ENCODE peak calls at places on chromosome 9, in five cellular contexts. M is tibial artery, N is astrocyte, A is A549, F is left ventricle myocardium inferior. D is an unnamed sample.

GRCh38 chr9:18791074-18791473 is 241.9 kb downstream of the SAXO1 start:
- DNase-seq in M (no peak), N (no peak), A (peak; percentile 43), F (no peak), D (no peak)

GRCh38 chr9:105912868-105913516 is 218.7 kb downstream of the TMEM38B start:
- DNase-seq in M (no peak), N (no peak), A (peak; percentile 28), F (no peak), D (no peak)

GRCh38 chr9:96604005-96604320 is 15.7 kb downstream of the CDC14B start:
- DNase-seq in M (peak; percentile 78), N (peak; percentile 58), A (no peak), F (no peak), D (no peak)

GRCh38 chr9:127667127-127667844 is 39.5 kb upstream of the CFAP157 start:
- DNase-seq in M (no peak), N (no peak), A (no peak), F (no peak), D (no peak)

GRCh38 chr9:128370367-128370751 is 815 bp upstream of the URM1 start:
- DNase-seq in M (no peak), N (no peak), A (no peak), F (no peak), D (no peak)

GRCh38 chr9:83642784-83643183 is 19.8 kb downstream of the IDNK start:
- DNase-seq in M (no peak), N (no peak), A (no peak), F (no peak), D (no peak)

GRCh38 chr9:8745347-8745746 is 945.8 kb upstream of the DMAC1 start:
- DNase-seq in M (no peak), N (no peak), A (no peak), F (no peak), D (no peak)

GRCh38 chr9:99666571-99666970 is 155.1 kb upstream of the NR4A3 start:
- DNase-seq in M (no peak), N (no peak), A (no peak), F (no peak), D (no peak)

GRCh38 chr9:124839612-124840299 is 13.5 kb upstream of the WDR38 start:
- DNase-seq in M (no peak), N (no peak), A (peak; percentile 53), F (no peak), D (no peak)

GRCh38 chr9:38227656-38228055 is 158.6 kb upstream of the SHB start:
- DNase-seq in M (no peak), N (peak; percentile 52), A (no peak), F (no peak), D (no peak)

GRCh38 chr9:29456940-29457339 is 1883.7 kb upstream of the C9orf72 start:
- DNase-seq in M (no peak), N (peak; percentile 42), A (no peak), F (no peak), D (no peak)

GRCh38 chr9:42388146-42388690 is 204.8 kb downstream of the SPATA31A6 start:
- DNase-seq in M (no peak), N (no peak), A (no peak), F (no peak), D (no peak)

GRCh38 chr9:90169490-90169889 is 473.1 kb downstream of the DIRAS2 start:
- DNase-seq in M (no peak), N (no peak), A (no peak), F (no peak), D (no peak)

GRCh38 chr9:76761448-76761847 is 2.8 kb upstream of the PCA3 start:
- DNase-seq in M (no peak), N (no peak), A (no peak), F (no peak), D (no peak)
- TF ChIP-seq CTCF in M (peak; percentile 24), N (peak; percentile 33), A (peak; percentile 50), F (peak; percentile 13), D (no peak)

GRCh38 chr9:2838356-2838983 is 5.4 kb downstream of the PUM3 start:
- DNase-seq in M (no peak), N (no peak), A (no peak), F (no peak), D (no peak)

GRCh38 chr9:2833096-2833495 is 10.8 kb downstream of the PUM3 start:
- DNase-seq in M (no peak), N (no peak), A (no peak), F (no peak), D (no peak)

GRCh38 chr9:2837915-2838314 is 6.0 kb downstream of the PUM3 start:
- DNase-seq in M (no peak), N (no peak), A (peak; percentile 11), F (no peak), D (no peak)

GRCh38 chr9:2838984-2839367 is 4.9 kb downstream of the PUM3 start:
- DNase-seq in M (no peak), N (no peak), A (no peak), F (no peak), D (no peak)
- H3K4me3 ChIP-seq in M (no peak overlapping the region), N (no peak overlapping the region), A (peak overlapping the region; percentile 22), F (peak overlapping the region; percentile 46), D (no peak overlapping the region)

GRCh38 chr9:131635285-131635684 is 90.0 kb downstream of the PRRT1B start:
- DNase-seq in M (peak; percentile 93), N (peak; percentile 98), A (peak; percentile 89), F (peak; percentile 77), D (peak; percentile 90)
- TF ChIP-seq CTCF in M (peak; percentile 13), N (no peak), A (no peak), F (peak; percentile 18), D (no peak)

GRCh38 chr9:36787709-36788108 is 215.0 kb downstream of the MELK start:
- DNase-seq in M (no peak), N (no peak), A (no peak), F (no peak), D (no peak)

GRCh38 chr9:36788534-36788933 is 215.8 kb downstream of the MELK start:
- DNase-seq in M (no peak), N (no peak), A (no peak), F (no peak), D (no peak)

GRCh38 chr9:36791204-36791948 is 218.7 kb downstream of the MELK start:
- DNase-seq in M (no peak), N (no peak), A (no peak), F (no peak), D (no peak)

GRCh38 chr9:36793277-36793676 is 220.6 kb downstream of the MELK start:
- DNase-seq in M (no peak), N (no peak), A (peak; percentile 33), F (no peak), D (no peak)

DNA sequence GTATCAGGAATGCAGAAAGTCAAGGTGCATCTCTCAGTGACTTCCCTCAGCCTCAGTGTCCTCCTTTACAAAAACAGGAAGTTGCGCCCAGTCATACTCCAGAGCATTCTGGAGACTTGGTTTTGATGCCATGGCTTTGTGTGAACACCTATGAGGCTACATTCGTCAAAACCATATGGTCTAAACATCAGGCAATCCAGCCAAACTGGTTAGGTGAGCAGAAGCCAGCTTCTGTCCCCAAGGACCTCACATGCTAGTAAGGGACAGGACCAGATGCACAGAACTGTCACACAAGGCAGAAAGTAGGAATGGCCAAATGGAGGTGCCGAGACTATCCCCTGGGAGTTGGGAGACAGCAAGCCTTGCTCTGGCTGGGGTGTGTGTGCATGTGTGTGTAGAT is 217.2 kb downstream of the MELK start:
- DNase-seq in M (no peak), N (no peak), A (no peak), F (no peak), D (no peak)
- H3K4me3 ChIP-seq in M (no peak overlapping the region), N (no peak overlapping the region), A (no peak overlapping the region), F (no peak overlapping the region), D (no peak overlapping the region)

GRCh38 chr9:27535701-27536118 is 6.1 kb upstream of the MOB3B start:
- DNase-seq in M (no peak), N (no peak), A (peak; percentile 49), F (no peak), D (no peak)
- TF ChIP-seq CTCF in M (no peak), N (no peak), A (no peak), F (no peak), D (no peak)

GRCh38 chr9:136088481-136088938 is 6.6 kb downstream of the NACC2 start:
- DNase-seq in M (peak; percentile 64), N (no peak), A (no peak), F (peak; percentile 11), D (no peak)
- H3K4me3 ChIP-seq in M (peak overlapping the region; percentile 6), N (no peak overlapping the region), A (no peak overlapping the region), F (peak overlapping the region; percentile 32), D (no peak overlapping the region)

DNA sequence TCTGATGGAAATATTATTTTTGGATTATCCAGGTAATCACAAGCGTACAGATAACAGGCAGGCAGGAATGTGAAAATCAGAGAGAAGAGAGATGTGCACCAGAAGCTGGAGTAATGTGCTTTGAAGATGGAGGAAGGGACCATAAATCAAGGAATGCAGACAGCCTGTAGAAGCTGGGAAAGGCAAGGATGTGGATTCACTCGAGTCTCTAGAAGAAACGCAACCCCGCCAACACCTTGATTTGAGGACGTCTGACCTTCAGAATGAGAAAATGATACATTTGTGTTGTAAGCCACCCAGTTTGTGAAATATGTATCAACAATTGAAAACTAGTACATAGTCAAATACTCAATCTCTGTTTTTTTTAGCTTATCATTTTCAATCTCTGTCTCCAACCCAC is 207.6 kb upstream of the MPDZ start:
- DNase-seq in M (no peak), N (no peak), A (no peak), F (no peak), D (no peak)
- TF ChIP-seq CTCF in M (no peak), N (no peak), A (no peak), F (no peak), D (no peak)